ENCODE peak calls at places on chromosomes 11 and 22, in four cellular contexts. One of them, this sample, is unnamed.

GRCh38 chr11:118634435-118635236 is 27.2 kb downstream of the PHLDB1 start:
- DNase-seq in HepG2: peak
- DNase-seq in HCT116: no peak
- DNase-seq in K562: peak
- DNase-seq in this sample: no peak

GRCh38 chr11:92259861-92260260 is 35.2 kb downstream of the FAT3 start:
- DNase-seq in HepG2: no peak
- DNase-seq in HCT116: no peak
- DNase-seq in K562: no peak
- DNase-seq in this sample: no peak

GRCh38 chr22:36197601-36198146 is 3.9 kb downstream of the APOL4 start:
- DNase-seq in HCT116: no peak
- DNase-seq in K562: peak
- DNase-seq in HepG2: no peak
- DNase-seq in this sample: no peak

GRCh38 chr11:128763224-128763623 is 69.4 kb downstream of the FLI1 start:
- DNase-seq in K562: no peak
- DNase-seq in HepG2: no peak
- DNase-seq in HCT116: no peak
- DNase-seq in this sample: no peak

GRCh38 chr11:36292311-36292722 is 3.1 kb upstream of the COMMD9 start:
- DNase-seq in HepG2: no peak
- DNase-seq in K562: peak
- DNase-seq in HCT116: peak
- DNase-seq in this sample: no peak

GRCh38 chr11:35362571-35362980 is 56.8 kb downstream of the SLC1A2 start:
- DNase-seq in HepG2: no peak
- DNase-seq in HCT116: no peak
- DNase-seq in K562: no peak
- DNase-seq in this sample: no peak

GRCh38 chr11:109972939-109973338 is 120.3 kb upstream of the ZC3H12C start:
- DNase-seq in HepG2: no peak
- DNase-seq in K562: no peak
- DNase-seq in HCT116: no peak
- DNase-seq in this sample: no peak

GRCh38 chr11:31120428-31120827 is 249.1 kb downstream of the DCDC1 start:
- DNase-seq in K562: no peak
- DNase-seq in HepG2: no peak
- DNase-seq in HCT116: no peak
- DNase-seq in this sample: no peak

GRCh38 chr11:12901272-12901671 is 107.8 kb upstream of the RASSF10 start:
- DNase-seq in HCT116: no peak
- DNase-seq in K562: no peak
- DNase-seq in HepG2: peak
- DNase-seq in this sample: no peak

GRCh38 chr22:45235101-45235777 is 5.5 kb downstream of the KIAA0930 start:
- DNase-seq in HepG2: no peak
- DNase-seq in K562: no peak
- DNase-seq in HCT116: no peak
- DNase-seq in this sample: no peak

GRCh38 chr11:122758974-122759373 is 79.3 kb upstream of the CRTAM start:
- DNase-seq in HepG2: no peak
- DNase-seq in HCT116: no peak
- DNase-seq in K562: no peak
- DNase-seq in this sample: no peak

GRCh38 chr11:11985016-11985715 is 23.3 kb downstream of the DKK3 start:
- DNase-seq in K562: no peak
- DNase-seq in HCT116: no peak
- DNase-seq in HepG2: no peak
- DNase-seq in this sample: no peak

GRCh38 chr11:111465400-111465799 is 46.8 kb downstream of the BTG4 start:
- DNase-seq in HCT116: no peak
- DNase-seq in K562: no peak
- DNase-seq in HepG2: no peak
- DNase-seq in this sample: no peak

GRCh38 chr11:72578051-72578450 is 96.2 kb downstream of the PDE2A start:
- DNase-seq in HCT116: no peak
- DNase-seq in HepG2: no peak
- DNase-seq in K562: no peak
- DNase-seq in this sample: no peak

GRCh38 chr22:40035351-40035750 is 40.6 kb downstream of the FAM83F start:
- DNase-seq in HCT116: no peak
- DNase-seq in K562: no peak
- DNase-seq in HepG2: no peak
- DNase-seq in this sample: no peak

GRCh38 chr22:50071432-50072166 is 13.5 kb upstream of the TTLL8 start:
- DNase-seq in K562: no peak
- DNase-seq in HCT116: no peak
- DNase-seq in HepG2: no peak
- DNase-seq in this sample: no peak

GRCh38 chr22:46003271-46004091 is 26.5 kb upstream of the WNT7B start:
- DNase-seq in HCT116: no peak
- DNase-seq in HepG2: no peak
- DNase-seq in K562: no peak
- DNase-seq in this sample: no peak

GRCh38 chr22:38115423-38116205 is 5.1 kb upstream of the BAIAP2L2 start:
- DNase-seq in K562: no peak
- DNase-seq in HCT116: no peak
- DNase-seq in HepG2: no peak
- DNase-seq in this sample: no peak

GRCh38 chr11:73213196-73214143 is 4.6 kb upstream of the P2RY2 start:
- DNase-seq in HepG2: peak
- DNase-seq in K562: no peak
- DNase-seq in HCT116: no peak
- DNase-seq in this sample: no peak

GRCh38 chr11:129077191-129077590 is 114.9 kb downstream of the ARHGAP32 start:
- DNase-seq in K562: no peak
- DNase-seq in HCT116: no peak
- DNase-seq in HepG2: no peak
- DNase-seq in this sample: no peak

GRCh38 chr11:134846776-134847722 is 435.0 kb upstream of the B3GAT1 start:
- DNase-seq in HepG2: no peak
- DNase-seq in K562: no peak
- DNase-seq in HCT116: no peak
- DNase-seq in this sample: no peak

GRCh38 chr22:23685205-23685784 is 5.5 kb upstream of the RGL4 start:
- DNase-seq in HCT116: no peak
- DNase-seq in K562: peak
- DNase-seq in HepG2: no peak
- DNase-seq in this sample: no peak

GRCh38 chr11:93512073-93512475 is 31.1 kb downstream of the SMCO4 start:
- DNase-seq in K562: no peak
- DNase-seq in HCT116: no peak
- DNase-seq in HepG2: no peak
- DNase-seq in this sample: no peak

GRCh38 chr11:93515438-93515837 is 27.8 kb downstream of the SMCO4 start:
- DNase-seq in HepG2: no peak
- DNase-seq in HCT116: no peak
- DNase-seq in K562: no peak
- DNase-seq in this sample: no peak

GRCh38 chr11:93514712-93515111 is 28.5 kb downstream of the SMCO4 start:
- DNase-seq in HCT116: no peak
- DNase-seq in HepG2: no peak
- DNase-seq in K562: no peak
- DNase-seq in this sample: no peak

GRCh38 chr11:93512965-93513667 is 30.1 kb downstream of the SMCO4 start:
- DNase-seq in HCT116: no peak
- DNase-seq in HepG2: no peak
- DNase-seq in K562: no peak
- DNase-seq in this sample: no peak

DNA sequence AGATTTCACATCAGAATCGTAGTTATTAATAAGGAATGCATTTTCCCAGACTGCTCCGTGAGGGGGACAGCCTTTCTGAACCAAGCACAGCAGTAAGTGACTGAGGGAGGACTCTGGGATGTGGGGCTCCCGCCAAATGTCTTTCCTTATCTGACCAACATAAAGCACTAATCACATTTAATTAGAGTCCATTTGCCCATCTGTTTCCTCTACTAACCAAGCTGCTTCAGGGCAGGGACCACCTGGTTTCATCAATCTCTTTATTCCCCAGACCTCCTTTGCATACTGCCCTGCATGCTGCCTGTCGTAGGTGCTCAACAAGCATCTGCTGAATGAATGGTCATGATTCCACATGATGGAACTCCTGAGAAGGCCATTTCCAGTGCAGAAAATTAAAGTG is 29.4 kb downstream of the SMCO4 start:
- DNase-seq in HCT116: no peak
- DNase-seq in K562: no peak
- DNase-seq in HepG2: no peak
- DNase-seq in this sample: no peak
- TF ChIP-seq TCF7L2 in HCT116: no peak
- TF ChIP-seq TCF7L2 in K562: no peak
- TF ChIP-seq TCF7L2 in HepG2: no peak
- TF ChIP-seq TCF7L2 in this sample: no peak

GRCh38 chr11:42819126-42819525 is 492.7 kb upstream of the API5 start:
- DNase-seq in HCT116: no peak
- DNase-seq in HepG2: no peak
- DNase-seq in K562: no peak
- DNase-seq in this sample: no peak
- TF ChIP-seq TCF7L2 in HCT116: no peak
- TF ChIP-seq TCF7L2 in HepG2: no peak
- TF ChIP-seq TCF7L2 in K562: no peak
- TF ChIP-seq TCF7L2 in this sample: no peak

GRCh38 chr11:64971421-64972233 is at the start of gene MAJIN:
- DNase-seq in K562: peak
- DNase-seq in HCT116: no peak
- DNase-seq in HepG2: no peak
- DNase-seq in this sample: peak
- TF ChIP-seq TCF7L2 in K562: no peak
- TF ChIP-seq TCF7L2 in HCT116: no peak
- TF ChIP-seq TCF7L2 in HepG2: no peak
- TF ChIP-seq TCF7L2 in this sample: no peak

GRCh38 chr11:19980957-19981669 is 179.2 kb downstream of the DBX1 start:
- DNase-seq in HepG2: peak
- DNase-seq in K562: peak
- DNase-seq in HCT116: no peak
- DNase-seq in this sample: no peak

GRCh38 chr11:19980388-19980787 is 179.9 kb downstream of the DBX1 start:
- DNase-seq in HepG2: no peak
- DNase-seq in K562: no peak
- DNase-seq in HCT116: no peak
- DNase-seq in this sample: no peak

GRCh38 chr11:19979519-19979845 is 180.8 kb downstream of the DBX1 start:
- DNase-seq in HCT116: no peak
- DNase-seq in K562: no peak
- DNase-seq in HepG2: no peak
- DNase-seq in this sample: no peak

GRCh38 chr11:19977941-19978340 is 182.3 kb downstream of the DBX1 start:
- DNase-seq in HCT116: no peak
- DNase-seq in HepG2: no peak
- DNase-seq in K562: no peak
- DNase-seq in this sample: no peak

GRCh38 chr11:19978668-19979518 is 181.4 kb downstream of the DBX1 start:
- DNase-seq in K562: no peak
- DNase-seq in HCT116: peak
- DNase-seq in HepG2: peak
- DNase-seq in this sample: peak
- TF ChIP-seq TCF7L2 in K562: no peak
- TF ChIP-seq TCF7L2 in HCT116: no peak
- TF ChIP-seq TCF7L2 in HepG2: no peak
- TF ChIP-seq TCF7L2 in this sample: no peak

GRCh38 chr11:59859695-59860094 is 6.6 kb downstream of the TCN1 start:
- DNase-seq in HCT116: no peak
- DNase-seq in K562: no peak
- DNase-seq in HepG2: no peak
- DNase-seq in this sample: no peak

GRCh38 chr11:59862252-59862651 is 4.0 kb downstream of the TCN1 start:
- DNase-seq in HCT116: no peak
- DNase-seq in HepG2: no peak
- DNase-seq in K562: no peak
- DNase-seq in this sample: no peak

GRCh38 chr11:59857444-59858434 is 8.5 kb downstream of the TCN1 start:
- DNase-seq in HCT116: peak
- DNase-seq in K562: peak
- DNase-seq in HepG2: no peak
- DNase-seq in this sample: no peak
- TF ChIP-seq TCF7L2 in HCT116: no peak
- TF ChIP-seq TCF7L2 in K562: no peak
- TF ChIP-seq TCF7L2 in HepG2: no peak
- TF ChIP-seq TCF7L2 in this sample: no peak

DNA sequence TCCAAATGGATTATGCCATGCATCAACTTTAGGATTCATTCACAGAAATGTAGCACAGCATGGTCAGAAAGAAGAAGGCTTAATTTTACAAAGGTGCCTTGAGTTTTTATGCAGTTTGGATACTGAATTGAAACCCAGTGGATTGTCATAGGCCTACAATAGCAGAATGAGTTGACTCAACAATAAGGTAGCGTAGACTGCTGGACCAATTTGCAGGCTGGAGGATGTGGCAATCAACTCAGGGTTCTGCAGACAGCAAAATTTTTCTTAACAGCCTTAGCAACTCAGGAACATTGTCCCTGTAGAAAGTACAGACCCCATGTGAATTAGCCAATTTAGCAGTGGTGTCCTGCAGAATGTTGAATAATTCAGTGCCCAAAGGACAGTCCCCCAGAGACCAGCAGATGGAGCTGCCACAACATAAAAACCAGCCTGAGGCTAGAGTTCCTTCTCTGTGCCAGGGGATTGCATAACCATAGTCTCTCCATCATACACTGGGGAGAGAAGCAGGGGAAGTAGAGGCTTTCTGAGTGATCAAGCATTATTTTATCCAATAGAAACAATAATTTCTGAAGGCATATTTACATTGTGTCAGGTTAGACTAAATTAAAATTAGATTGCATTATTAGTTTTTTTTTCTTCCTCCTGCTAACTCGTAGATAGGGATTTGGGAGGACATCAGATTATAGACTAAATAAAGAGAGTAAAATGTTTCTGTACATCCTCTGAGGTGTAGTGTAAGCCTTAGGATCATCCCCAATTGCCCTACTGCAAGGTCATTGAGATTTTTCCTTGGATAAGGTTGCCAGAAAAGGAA is 20.3 kb upstream of the MRPL17 start:
- DNase-seq in K562: no peak
- DNase-seq in HepG2: peak
- DNase-seq in HCT116: peak
- DNase-seq in this sample: no peak
- TF ChIP-seq TCF7L2 in K562: no peak
- TF ChIP-seq TCF7L2 in HepG2: no peak
- TF ChIP-seq TCF7L2 in HCT116: no peak
- TF ChIP-seq TCF7L2 in this sample: no peak

GRCh38 chr11:19111809-19112208 is 5.2 kb upstream of the ZDHHC13 start:
- DNase-seq in HCT116: no peak
- DNase-seq in HepG2: no peak
- DNase-seq in K562: no peak
- DNase-seq in this sample: no peak

DNA sequence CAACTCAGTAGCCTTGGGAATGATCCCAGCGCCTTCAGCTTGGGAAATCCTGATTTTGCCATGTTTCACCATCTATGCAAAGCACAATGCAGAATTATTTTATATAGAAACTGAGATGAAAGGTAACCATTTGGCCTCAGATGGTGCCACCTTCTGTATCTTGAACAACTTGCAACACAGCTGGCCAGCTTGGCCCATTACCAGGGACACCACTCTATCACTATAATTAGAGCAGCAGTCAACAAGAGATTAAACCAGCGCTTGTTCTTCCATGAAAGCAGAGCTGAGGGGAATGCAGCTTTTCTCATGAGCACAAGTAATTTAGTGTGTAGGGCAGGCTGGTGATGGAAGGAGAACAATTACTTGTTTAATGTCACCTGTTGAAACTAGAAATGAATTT is 6.7 kb upstream of the ZDHHC13 start:
- DNase-seq in HCT116: no peak
- DNase-seq in K562: no peak
- DNase-seq in HepG2: no peak
- DNase-seq in this sample: no peak
- TF ChIP-seq TCF7L2 in HCT116: no peak
- TF ChIP-seq TCF7L2 in K562: no peak
- TF ChIP-seq TCF7L2 in HepG2: no peak
- TF ChIP-seq TCF7L2 in this sample: no peak